ENCODE peak calls at places on chromosomes 16 and 17, in nine cellular contexts. M, Z, R, F, N, J, T, W and X are unnamed samples.

GRCh38 chr16:787978-788398 is at the start of gene RPUSD1:
- DNase-seq in W (peak; percentile 58), N (no peak), T (no peak), F (no peak), J (no peak), R (no peak), Z (no peak), M (no peak), X (no peak)

GRCh38 chr16:70437017-70437581 is 1.8 kb downstream of the ST3GAL2 start:
- DNase-seq in N (peak; percentile 94), Z (no peak), T (peak; percentile 91), W (peak; percentile 97), R (no peak), J (no peak), M (no peak), F (peak; percentile 94), X (no peak)

GRCh38 chr17:64200080-64201042 is 62.7 kb downstream of the TEX2 start:
- DNase-seq in N (peak; percentile 74), Z (no peak), T (no peak), J (no peak), M (no peak), R (no peak), W (peak; percentile 15), F (peak; percentile 67), X (no peak)

GRCh38 chr17:62083651-62084050 is 18.6 kb upstream of the MED13 start:
- DNase-seq in R (no peak), J (no peak), F (no peak), Z (no peak), W (no peak), N (no peak), T (peak; percentile 31), M (no peak), X (no peak)

GRCh38 chr17:31696703-31697325 is 162.2 kb downstream of the COPRS start:
- DNase-seq in F (no peak), R (no peak), N (no peak), J (no peak), T (no peak), W (no peak), M (no peak), Z (no peak), X (no peak)

GRCh38 chr16:50548659-50549560 is 714 bp downstream of the NKD1 start:
- DNase-seq in T (no peak), R (no peak), W (no peak), F (no peak), J (peak; percentile 12), M (no peak), N (peak; percentile 18), Z (no peak), X (no peak)

GRCh38 chr17:296382-296781 is 56.2 kb downstream of the RPH3AL start:
- DNase-seq in Z (no peak), R (no peak), J (no peak), T (no peak), F (no peak), N (no peak), W (no peak), M (no peak), X (no peak)

GRCh38 chr17:58568050-58568830 is 53.8 kb upstream of the MTMR4 start:
- DNase-seq in F (no peak), M (no peak), T (no peak), N (no peak), R (no peak), W (peak; percentile 12), Z (no peak), J (no peak), X (no peak)

GRCh38 chr16:85334718-85335583 is 222.7 kb upstream of the CIBAR2 start:
- DNase-seq in W (peak; percentile 81), T (peak; percentile 85), Z (no peak), F (no peak), M (no peak), J (peak; percentile 27), N (peak; percentile 49), R (no peak), X (no peak)

GRCh38 chr16:69839240-69839688 is 77.1 kb downstream of the WWP2 start:
- DNase-seq in F (no peak), J (no peak), W (no peak), N (no peak), T (no peak), Z (no peak), M (no peak), R (no peak), X (no peak)

GRCh38 chr17:412211-413015 is 59.8 kb upstream of the RPH3AL start:
- DNase-seq in Z (peak; percentile 22), J (peak; percentile 69), R (peak; percentile 21), F (peak; percentile 64), N (peak; percentile 75), W (peak; percentile 62), M (peak; percentile 70), T (peak; percentile 80), X (no peak)

GRCh38 chr16:84278968-84279367 is 15.7 kb upstream of the WFDC1 start:
- DNase-seq in Z (no peak), R (no peak), T (peak; percentile 79), N (no peak), J (no peak), F (no peak), W (peak; percentile 68), M (no peak), X (no peak)

GRCh38 chr16:27230562-27230991 is 27.3 kb downstream of the KDM8 start:
- DNase-seq in R (no peak), T (no peak), N (no peak), W (no peak), F (no peak), Z (no peak), M (no peak), J (peak; percentile 85), X (no peak)

GRCh38 chr16:22235839-22236745 is 30.0 kb downstream of the EEF2K start:
- DNase-seq in R (no peak), Z (peak; percentile 34), N (peak; percentile 48), T (no peak), F (no peak), M (no peak), W (no peak), J (no peak), X (no peak)

GRCh38 chr17:49775546-49776260 is 11.8 kb upstream of the FAM117A start:
- DNase-seq in J (no peak), W (peak; percentile 36), N (peak; percentile 70), T (no peak), R (no peak), M (no peak), Z (no peak), F (no peak), X (no peak)

GRCh38 chr17:66791337-66791736 is 43.6 kb upstream of the CACNG5 start:
- DNase-seq in R (no peak), J (no peak), M (no peak), F (no peak), Z (no peak), T (peak; percentile 42), W (no peak), N (no peak), X (no peak)

DNA sequence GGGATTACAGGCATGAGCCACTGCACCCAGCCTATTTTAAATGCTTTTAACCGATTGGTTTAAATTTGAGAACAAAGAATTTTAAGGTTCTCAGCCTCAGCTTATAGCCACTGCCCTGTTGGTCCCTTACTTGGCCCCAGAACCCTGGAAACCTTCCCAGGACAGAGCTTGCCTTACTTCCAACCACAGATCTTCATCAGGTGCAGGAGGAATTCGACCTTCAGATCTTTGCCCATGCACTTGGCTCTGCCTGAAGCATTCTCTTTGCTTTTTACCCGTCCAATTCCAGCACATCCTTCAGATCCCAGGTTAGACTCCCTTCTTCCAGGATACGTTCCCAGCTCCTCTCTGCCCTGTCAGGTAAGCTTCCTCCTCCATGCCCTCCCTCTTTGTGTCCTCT is 27.7 kb downstream of the CHD9 start:
- DNase-seq in R (no peak), F (no peak), T (no peak), N (no peak), J (no peak), W (no peak), M (no peak), Z (no peak), X (no peak)
- H3K27ac ChIP-seq in R (no peak overlapping the region), F (no peak overlapping the region), T (no peak overlapping the region), N (no peak overlapping the region), J (no peak overlapping the region), W (no peak overlapping the region), M (peak overlapping the region; percentile 75), Z (no peak overlapping the region), X (peak overlapping the region; percentile 94)

GRCh38 chr16:73066321-73066926 is 18.5 kb upstream of the ZFHX3 start:
- DNase-seq in F (no peak), W (no peak), N (no peak), T (peak; percentile 72), Z (no peak), J (no peak), M (no peak), R (no peak), X (no peak)
- H3K27ac ChIP-seq in F (peak overlapping the region; percentile 13), W (no peak overlapping the region), N (no peak overlapping the region), T (no peak overlapping the region), Z (peak overlapping the region; percentile 24), J (no peak overlapping the region), M (peak overlapping the region; percentile 18), R (no peak overlapping the region), X (peak overlapping the region; percentile 100)

DNA sequence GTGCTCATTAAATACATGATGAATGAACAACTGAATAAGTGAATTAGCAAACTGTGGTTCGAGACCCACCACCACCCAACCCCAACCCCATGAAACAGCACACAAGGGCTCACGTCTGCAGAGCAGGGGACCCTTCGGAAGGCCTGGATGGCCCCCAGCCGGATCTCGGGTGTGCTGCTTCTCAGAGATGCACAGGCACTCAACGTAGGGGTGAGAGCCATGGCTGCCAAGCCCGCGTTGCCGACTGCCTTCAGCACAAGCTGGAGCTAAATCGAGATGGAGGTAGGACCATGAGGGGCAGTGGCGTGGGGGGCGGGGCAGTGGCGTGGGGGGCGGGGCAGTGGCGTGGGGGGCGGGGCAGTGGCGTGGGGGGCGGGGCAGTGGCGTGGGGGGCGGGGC is 93.2 kb downstream of the LITAF start:
- DNase-seq in R (no peak), F (no peak), N (no peak), T (no peak), W (peak; percentile 58), J (no peak), Z (no peak), M (no peak), X (no peak)
- H3K27ac ChIP-seq in R (peak overlapping the region; percentile 39), F (no peak overlapping the region), N (no peak overlapping the region), T (no peak overlapping the region), W (peak overlapping the region; percentile 15), J (no peak overlapping the region), Z (no peak overlapping the region), M (no peak overlapping the region), X (no peak overlapping the region)

GRCh38 chr16:2468725-2469398 is 2.2 kb upstream of the NTN3 start:
- DNase-seq in T (peak; percentile 66), Z (no peak), F (no peak), J (no peak), M (no peak), W (no peak), R (no peak), N (no peak), X (no peak)

GRCh38 chr16:2466667-2467300 is 4.3 kb upstream of the NTN3 start:
- DNase-seq in M (no peak), F (no peak), J (no peak), T (no peak), R (no peak), W (no peak), Z (no peak), N (no peak), X (no peak)

GRCh38 chr16:2469399-2470233 is 1.5 kb upstream of the NTN3 start:
- DNase-seq in T (no peak), F (no peak), J (no peak), M (no peak), R (no peak), W (no peak), N (no peak), Z (no peak), X (no peak)

GRCh38 chr16:2467301-2468141 is 3.6 kb upstream of the NTN3 start:
- DNase-seq in N (peak; percentile 76), J (no peak), W (peak; percentile 68), F (peak; percentile 72), R (peak; percentile 41), Z (peak; percentile 66), M (peak; percentile 60), T (peak; percentile 84), X (no peak)

GRCh38 chr16:2468142-2468724 is 2.9 kb upstream of the NTN3 start:
- DNase-seq in R (no peak), F (peak; percentile 11), T (peak; percentile 76), M (no peak), Z (no peak), W (peak; percentile 22), N (no peak), J (no peak), X (no peak)
- H3K27ac ChIP-seq in R (peak overlapping the region; percentile 81), F (peak overlapping the region; percentile 27), T (no peak overlapping the region), M (peak overlapping the region; percentile 82), Z (peak overlapping the region; percentile 48), W (no peak overlapping the region), N (no peak overlapping the region), J (no peak overlapping the region), X (no peak overlapping the region)